ENCODE peak calls at places on chromosomes 4 and X, in four cellular contexts. One of them, this sample, is unnamed. For H3K36me3, the result is how much of the 10 kb centered on the place peaks cover.

GRCh38 chr4:115596265-115597001 is 483.0 kb upstream of the NDST4 start:
- DNase-seq in GM12878: no peak
- DNase-seq in spleen: no peak
- DNase-seq in cardiac muscle cell: no peak
- DNase-seq in this sample: peak

GRCh38 chrX:53440631-53441517 is 6.7 kb upstream of the HSD17B10 start:
- DNase-seq in spleen: peak
- DNase-seq in cardiac muscle cell: peak
- DNase-seq in GM12878: no peak
- DNase-seq in this sample: peak

GRCh38 chr4:152328595-152328994 is 207.3 kb downstream of the FBXW7 start:
- DNase-seq in spleen: no peak
- DNase-seq in GM12878: no peak
- DNase-seq in cardiac muscle cell: no peak
- DNase-seq in this sample: no peak

GRCh38 chrX:128622296-128622695 is 570.1 kb upstream of the ACTRT1 start:
- DNase-seq in spleen: peak
- DNase-seq in GM12878: no peak
- DNase-seq in cardiac muscle cell: no peak
- DNase-seq in this sample: no peak

GRCh38 chrX:22109442-22109841 is 77.3 kb downstream of the PHEX start:
- DNase-seq in GM12878: no peak
- DNase-seq in cardiac muscle cell: no peak
- DNase-seq in spleen: no peak
- DNase-seq in this sample: no peak

GRCh38 chrX:11724122-11725017 is 33.7 kb upstream of the MSL3 start:
- DNase-seq in cardiac muscle cell: peak
- DNase-seq in GM12878: no peak
- DNase-seq in spleen: no peak
- DNase-seq in this sample: no peak

GRCh38 chr4:102352774-102353173 is 7.5 kb upstream of the SLC39A8 start:
- DNase-seq in cardiac muscle cell: no peak
- DNase-seq in GM12878: no peak
- DNase-seq in spleen: no peak
- DNase-seq in this sample: no peak

GRCh38 chrX:97876697-97877407 is 993.1 kb downstream of the RPA4 start:
- DNase-seq in cardiac muscle cell: no peak
- DNase-seq in GM12878: no peak
- DNase-seq in spleen: no peak
- DNase-seq in this sample: no peak

GRCh38 chrX:135345328-135345645 is 36.0 kb downstream of the ETDC start:
- DNase-seq in spleen: no peak
- DNase-seq in cardiac muscle cell: peak
- DNase-seq in GM12878: no peak
- DNase-seq in this sample: peak

GRCh38 chrX:54422168-54422567 is 18.0 kb upstream of the TSR2 start:
- DNase-seq in cardiac muscle cell: no peak
- DNase-seq in spleen: no peak
- DNase-seq in GM12878: no peak
- DNase-seq in this sample: no peak

GRCh38 chr4:88008133-88008621 is 742 bp downstream of the PKD2 start:
- DNase-seq in cardiac muscle cell: peak
- DNase-seq in spleen: peak
- DNase-seq in GM12878: no peak
- DNase-seq in this sample: peak

GRCh38 chr4:78561677-78562076 is 10.1 kb downstream of the ANXA3 start:
- DNase-seq in spleen: no peak
- DNase-seq in GM12878: no peak
- DNase-seq in cardiac muscle cell: peak
- DNase-seq in this sample: no peak

GRCh38 chr4:122827899-122828601 is 1.4 kb downstream of the FGF2 start:
- DNase-seq in spleen: no peak
- DNase-seq in cardiac muscle cell: peak
- DNase-seq in GM12878: peak
- DNase-seq in this sample: peak

GRCh38 chr4:165651901-165652300 is 221.1 kb upstream of the TLL1 start:
- DNase-seq in spleen: no peak
- DNase-seq in GM12878: no peak
- DNase-seq in cardiac muscle cell: no peak
- DNase-seq in this sample: no peak

GRCh38 chrX:155880586-155881157 is 473 bp upstream of the VAMP7 start:
- DNase-seq in GM12878: no peak
- DNase-seq in spleen: no peak
- DNase-seq in cardiac muscle cell: peak
- DNase-seq in this sample: no peak

GRCh38 chrX:16946971-16947562 is 609 bp downstream of the REPS2 start:
- DNase-seq in GM12878: no peak
- DNase-seq in cardiac muscle cell: no peak
- DNase-seq in spleen: peak
- DNase-seq in this sample: peak

GRCh38 chr4:158015241-158015640 is 157.6 kb downstream of the GASK1B start:
- DNase-seq in GM12878: no peak
- DNase-seq in spleen: no peak
- DNase-seq in cardiac muscle cell: peak
- DNase-seq in this sample: no peak

GRCh38 chr4:105666693-105667092 is 41.8 kb downstream of the INTS12 start:
- DNase-seq in cardiac muscle cell: peak
- DNase-seq in spleen: no peak
- DNase-seq in GM12878: no peak
- DNase-seq in this sample: no peak

GRCh38 chrX:21487832-21488231 is 113.6 kb downstream of the CNKSR2 start:
- DNase-seq in cardiac muscle cell: peak
- DNase-seq in GM12878: no peak
- DNase-seq in spleen: no peak
- DNase-seq in this sample: no peak

GRCh38 chr4:3851211-3851610 is 85.0 kb downstream of the ADRA2C start:
- DNase-seq in spleen: no peak
- DNase-seq in cardiac muscle cell: no peak
- DNase-seq in GM12878: no peak
- DNase-seq in this sample: no peak

GRCh38 chr4:138202686-138203085 is 39.5 kb downstream of the SLC7A11 start:
- DNase-seq in spleen: no peak
- DNase-seq in cardiac muscle cell: no peak
- DNase-seq in GM12878: no peak
- DNase-seq in this sample: no peak

GRCh38 chr4:87150498-87151261 is 69.7 kb downstream of the KLHL8 start:
- DNase-seq in cardiac muscle cell: peak
- DNase-seq in spleen: no peak
- DNase-seq in GM12878: peak
- DNase-seq in this sample: peak

GRCh38 chr4:166195101-166195500 is 322.1 kb downstream of the TLL1 start:
- DNase-seq in spleen: no peak
- DNase-seq in GM12878: no peak
- DNase-seq in cardiac muscle cell: no peak
- DNase-seq in this sample: no peak

GRCh38 chr4:155946486-155946885 is 7.2 kb downstream of the CTSO start:
- DNase-seq in cardiac muscle cell: no peak
- DNase-seq in GM12878: no peak
- DNase-seq in spleen: no peak
- DNase-seq in this sample: no peak

GRCh38 chr4:138111462-138112000 is 130.6 kb downstream of the SLC7A11 start:
- DNase-seq in spleen: no peak
- DNase-seq in GM12878: no peak
- DNase-seq in cardiac muscle cell: peak
- DNase-seq in this sample: no peak

GRCh38 chrX:71542825-71543224 is 9.9 kb downstream of the OGT start:
- DNase-seq in cardiac muscle cell: no peak
- DNase-seq in spleen: no peak
- DNase-seq in GM12878: no peak
- DNase-seq in this sample: no peak

GRCh38 chrX:71543316-71543715 is 10.4 kb downstream of the OGT start:
- DNase-seq in spleen: no peak
- DNase-seq in cardiac muscle cell: peak
- DNase-seq in GM12878: no peak
- DNase-seq in this sample: no peak

GRCh38 chrX:71541546-71542022 is 8.7 kb downstream of the OGT start:
- DNase-seq in GM12878: no peak
- DNase-seq in spleen: no peak
- DNase-seq in cardiac muscle cell: peak
- DNase-seq in this sample: no peak

GRCh38 chrX:71540801-71541545 is 8.1 kb downstream of the OGT start:
- DNase-seq in cardiac muscle cell: no peak
- DNase-seq in spleen: no peak
- DNase-seq in GM12878: no peak
- DNase-seq in this sample: no peak

GRCh38 chrX:71542411-71542810 is 9.5 kb downstream of the OGT start:
- DNase-seq in GM12878: no peak
- DNase-seq in cardiac muscle cell: peak
- DNase-seq in spleen: no peak
- DNase-seq in this sample: no peak
- H3K27ac ChIP-seq in GM12878: peak
- H3K27ac ChIP-seq in cardiac muscle cell: no peak
- H3K27ac ChIP-seq in spleen: no peak
- H3K27ac ChIP-seq in this sample: peak

DNA sequence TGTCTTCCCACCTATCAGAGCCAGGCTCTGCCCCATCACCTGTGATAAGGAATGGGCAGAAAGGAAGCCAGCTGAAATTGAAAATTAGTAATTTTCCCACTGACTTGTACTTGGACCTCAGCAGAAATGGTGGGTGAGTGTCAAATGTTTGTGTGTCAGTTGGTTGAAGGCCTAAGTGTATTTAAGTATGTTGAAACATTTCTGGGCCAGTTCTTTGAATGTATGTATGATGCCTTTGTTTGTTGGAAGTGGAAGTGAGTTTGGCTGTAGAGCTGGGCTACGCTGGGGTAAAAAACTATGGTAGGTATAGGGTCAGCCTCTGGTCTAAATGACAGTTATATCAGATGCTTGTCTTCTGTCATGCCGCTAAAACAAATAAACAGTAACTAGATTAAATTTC is 27.7 kb downstream of the JADE1 start:
- DNase-seq in spleen: no peak
- DNase-seq in cardiac muscle cell: no peak
- DNase-seq in GM12878: no peak
- DNase-seq in this sample: no peak
- H3K36me3 ChIP-seq in spleen: under half
- H3K36me3 ChIP-seq in cardiac muscle cell: under half
- H3K36me3 ChIP-seq in GM12878: under half
- H3K36me3 ChIP-seq in this sample: under half

GRCh38 chrX:19377799-19378198 is 34.1 kb downstream of the PDHA1 start:
- DNase-seq in spleen: peak
- DNase-seq in GM12878: no peak
- DNase-seq in cardiac muscle cell: no peak
- DNase-seq in this sample: no peak

GRCh38 chrX:19372170-19373033 is 28.7 kb downstream of the PDHA1 start:
- DNase-seq in cardiac muscle cell: peak
- DNase-seq in GM12878: no peak
- DNase-seq in spleen: peak
- DNase-seq in this sample: peak

GRCh38 chrX:19375546-19375945 is 31.8 kb downstream of the PDHA1 start:
- DNase-seq in GM12878: no peak
- DNase-seq in cardiac muscle cell: no peak
- DNase-seq in spleen: peak
- DNase-seq in this sample: no peak

GRCh38 chrX:19373034-19373891 is 29.5 kb downstream of the PDHA1 start:
- DNase-seq in spleen: peak
- DNase-seq in GM12878: no peak
- DNase-seq in cardiac muscle cell: no peak
- DNase-seq in this sample: peak
- H3K4me3 ChIP-seq in spleen: peak
- H3K4me3 ChIP-seq in GM12878: no peak
- H3K4me3 ChIP-seq in cardiac muscle cell: no peak
- H3K4me3 ChIP-seq in this sample: no peak

DNA sequence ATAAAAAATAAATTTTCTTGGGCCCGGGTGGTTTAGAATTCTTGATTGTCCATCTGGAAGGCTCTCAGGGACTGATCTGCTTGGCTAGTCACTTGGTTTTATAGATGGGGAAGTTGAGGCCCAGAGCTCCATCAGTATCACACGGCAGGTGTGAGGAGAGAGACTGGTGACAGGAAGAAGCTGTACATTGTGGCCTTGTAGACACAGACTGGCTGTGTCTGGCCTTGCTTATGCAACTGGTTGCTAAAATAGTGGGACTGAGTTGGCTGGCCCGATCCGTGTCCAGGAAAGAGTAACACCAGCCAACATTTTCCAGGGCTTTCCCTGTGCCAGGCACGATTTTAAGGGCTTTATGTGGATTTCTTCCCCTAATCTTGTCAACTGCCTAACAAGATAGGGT is 2.8 kb downstream of the TBC1D14 start:
- DNase-seq in spleen: peak
- DNase-seq in GM12878: no peak
- DNase-seq in cardiac muscle cell: no peak
- DNase-seq in this sample: peak
- H3K27ac ChIP-seq in spleen: peak
- H3K27ac ChIP-seq in GM12878: no peak
- H3K27ac ChIP-seq in cardiac muscle cell: no peak
- H3K27ac ChIP-seq in this sample: peak

GRCh38 chr4:871484-871883 is 45.6 kb upstream of the CPLX1 start:
- DNase-seq in spleen: no peak
- DNase-seq in GM12878: no peak
- DNase-seq in cardiac muscle cell: no peak
- DNase-seq in this sample: no peak

GRCh38 chr4:868421-868820 is 42.5 kb upstream of the CPLX1 start:
- DNase-seq in GM12878: no peak
- DNase-seq in spleen: no peak
- DNase-seq in cardiac muscle cell: no peak
- DNase-seq in this sample: no peak

GRCh38 chr4:872241-872981 is 46.5 kb upstream of the CPLX1 start:
- DNase-seq in GM12878: no peak
- DNase-seq in cardiac muscle cell: no peak
- DNase-seq in spleen: no peak
- DNase-seq in this sample: no peak

GRCh38 chr4:869776-870175 is 43.8 kb upstream of the CPLX1 start:
- DNase-seq in GM12878: no peak
- DNase-seq in spleen: no peak
- DNase-seq in cardiac muscle cell: no peak
- DNase-seq in this sample: no peak

GRCh38 chr4:870951-871350 is 45.0 kb upstream of the CPLX1 start:
- DNase-seq in cardiac muscle cell: no peak
- DNase-seq in spleen: no peak
- DNase-seq in GM12878: no peak
- DNase-seq in this sample: no peak
- H3K36me3 ChIP-seq in cardiac muscle cell: under half
- H3K36me3 ChIP-seq in spleen: half or more
- H3K36me3 ChIP-seq in GM12878: under half
- H3K36me3 ChIP-seq in this sample: half or more